ENCODE peak calls at places on chromosomes 2 and 18, in six cellular contexts. W is heart right ventricle, H is endodermal cell, C is PC-9, D is MM.1S, M is lower lobe of right lung. R is an unnamed sample. For H3K4me1, the result is how much of the 10 kb centered on the place peaks cover.

GRCh38 chr18:49303376-49303775 is 157.1 kb downstream of the DYM start:
- DNase-seq in W (no peak), H (no peak), C (no peak), D (no peak), M (no peak), R (no peak)

GRCh38 chr2:197079832-197080555 is 153.5 kb upstream of the PGAP1 start:
- DNase-seq in W (no peak), H (no peak), C (peak), D (no peak), M (no peak), R (no peak)

GRCh38 chr2:46689993-46690392 is 210.6 kb downstream of the TMEM247 start:
- DNase-seq in W (no peak), H (no peak), C (no peak), D (no peak), M (no peak), R (no peak)

GRCh38 chr18:27887711-27888495 is 289.0 kb downstream of the CDH2 start:
- DNase-seq in W (no peak), H (no peak), C (no peak), D (no peak), M (no peak), R (no peak)

GRCh38 chr2:5740853-5741252 is 48.7 kb downstream of the SOX11 start:
- DNase-seq in W (no peak), H (no peak), C (no peak), D (no peak), M (no peak), R (no peak)

GRCh38 chr2:43537137-43537536 is 58.7 kb downstream of the THADA start:
- DNase-seq in W (no peak), H (no peak), C (no peak), D (no peak), M (no peak), R (no peak)

GRCh38 chr2:134919360-134920210 is 963 bp downstream of the CCNT2 start:
- DNase-seq in W (peak), H (no peak), C (no peak), D (peak), M (no peak), R (no peak)

GRCh38 chr2:190407246-190407661 is 901 bp upstream of the MFSD6 start:
- DNase-seq in W (no peak), H (peak), C (no peak), D (no peak), M (no peak), R (no peak)

GRCh38 chr2:237700583-237701032 is 73.2 kb downstream of the LRRFIP1 start:
- DNase-seq in W (peak), H (no peak), C (no peak), D (peak), M (no peak), R (peak)

GRCh38 chr2:219509780-219510511 is 4.3 kb upstream of the ASIC4 start:
- DNase-seq in W (peak), H (peak), C (no peak), D (no peak), M (no peak), R (no peak)

GRCh38 chr2:219997341-219997851 is 370.0 kb downstream of the SLC4A3 start:
- DNase-seq in W (peak), H (peak), C (no peak), D (no peak), M (no peak), R (no peak)

GRCh38 chr2:106030287-106031268 is 163.5 kb downstream of the UXS1 start:
- DNase-seq in W (peak), H (no peak), C (peak), D (no peak), M (no peak), R (no peak)

GRCh38 chr2:21095178-21095577 is 28.6 kb upstream of the TDRD15 start:
- DNase-seq in W (no peak), H (no peak), C (no peak), D (no peak), M (no peak), R (no peak)

DNA sequence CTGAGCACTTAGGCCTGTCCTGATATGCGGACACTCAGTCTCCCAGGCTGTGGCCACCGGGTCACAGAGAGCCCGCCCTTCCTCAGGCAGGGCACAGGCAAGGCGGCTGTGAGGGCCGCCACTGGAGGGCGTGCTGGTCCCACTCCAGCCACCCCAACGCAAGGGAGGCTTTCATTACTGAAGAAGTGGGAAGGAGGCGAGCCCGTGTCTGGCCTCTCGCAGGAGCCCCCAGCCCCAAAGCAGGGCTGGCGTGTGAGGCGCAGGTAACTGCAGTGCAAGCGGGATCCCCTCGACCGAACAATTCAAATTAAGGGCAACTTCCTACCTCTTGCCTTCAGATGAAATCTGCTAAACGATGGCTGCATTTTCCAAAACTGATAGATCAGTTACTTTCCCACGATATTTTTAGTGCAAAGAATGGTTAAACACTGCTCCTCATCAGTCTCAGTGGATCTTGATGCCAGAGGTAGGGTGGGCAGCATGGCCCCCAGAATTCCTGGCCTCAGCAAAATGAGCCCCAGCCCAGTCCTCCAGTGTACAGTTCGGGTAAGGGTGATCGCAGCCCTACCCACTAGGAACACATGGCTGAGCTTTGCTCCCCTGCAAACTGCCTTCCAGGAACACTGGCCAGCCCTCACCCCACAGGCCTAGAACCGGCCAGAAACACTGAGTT is 97.2 kb downstream of the SEPTIN10 start:
- DNase-seq in W (peak), H (peak), C (no peak), D (peak), M (peak), R (peak)
- TF ChIP-seq CTCF in W (peak), H (peak), C (peak), D (peak), M (peak), R (peak)

DNA sequence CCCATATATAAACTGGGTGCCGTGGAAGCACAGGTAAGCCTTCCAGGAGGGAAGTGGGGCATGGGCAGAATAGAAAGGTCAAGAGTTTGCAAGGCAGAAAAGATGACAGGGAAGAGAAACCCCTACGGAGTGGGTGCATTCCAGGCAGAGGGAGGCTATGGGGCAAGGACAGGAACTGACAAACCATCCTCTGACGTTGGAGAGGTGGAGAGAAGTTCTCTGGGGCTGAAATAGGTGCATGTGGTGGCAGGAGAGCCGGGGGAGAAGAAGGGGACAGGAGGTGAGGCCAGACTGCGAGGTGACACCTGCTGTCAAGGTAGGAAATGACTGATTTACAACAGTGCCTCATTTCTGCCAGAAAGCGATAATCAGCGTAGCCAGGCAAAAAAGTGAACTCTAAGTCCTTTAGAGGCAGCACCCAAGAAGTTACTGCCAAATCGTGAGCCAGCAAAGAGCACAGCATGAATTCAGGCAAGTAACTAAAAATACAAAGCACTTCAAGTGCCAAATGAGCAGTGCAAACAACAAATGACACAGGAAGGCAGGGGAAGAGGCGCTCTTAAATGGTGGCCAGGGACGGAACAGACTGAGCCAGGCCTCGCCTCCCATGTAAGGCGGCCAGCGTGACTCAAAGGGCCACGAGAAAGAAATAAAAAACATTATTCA is 113.3 kb upstream of the ACVR1C start:
- DNase-seq in W (no peak), H (no peak), C (no peak), D (no peak), M (no peak), R (no peak)
- H3K4me1 ChIP-seq in W (under half), H (under half), C (under half), D (under half), M (under half), R (under half)

GRCh38 chr2:230305416-230306275 is 21.3 kb upstream of the SP140L start:
- DNase-seq in W (no peak), H (no peak), C (no peak), D (no peak), M (no peak), R (no peak)
- TF ChIP-seq CTCF in W (no peak), H (no peak), C (no peak), D (no peak), M (no peak), R (no peak)

DNA sequence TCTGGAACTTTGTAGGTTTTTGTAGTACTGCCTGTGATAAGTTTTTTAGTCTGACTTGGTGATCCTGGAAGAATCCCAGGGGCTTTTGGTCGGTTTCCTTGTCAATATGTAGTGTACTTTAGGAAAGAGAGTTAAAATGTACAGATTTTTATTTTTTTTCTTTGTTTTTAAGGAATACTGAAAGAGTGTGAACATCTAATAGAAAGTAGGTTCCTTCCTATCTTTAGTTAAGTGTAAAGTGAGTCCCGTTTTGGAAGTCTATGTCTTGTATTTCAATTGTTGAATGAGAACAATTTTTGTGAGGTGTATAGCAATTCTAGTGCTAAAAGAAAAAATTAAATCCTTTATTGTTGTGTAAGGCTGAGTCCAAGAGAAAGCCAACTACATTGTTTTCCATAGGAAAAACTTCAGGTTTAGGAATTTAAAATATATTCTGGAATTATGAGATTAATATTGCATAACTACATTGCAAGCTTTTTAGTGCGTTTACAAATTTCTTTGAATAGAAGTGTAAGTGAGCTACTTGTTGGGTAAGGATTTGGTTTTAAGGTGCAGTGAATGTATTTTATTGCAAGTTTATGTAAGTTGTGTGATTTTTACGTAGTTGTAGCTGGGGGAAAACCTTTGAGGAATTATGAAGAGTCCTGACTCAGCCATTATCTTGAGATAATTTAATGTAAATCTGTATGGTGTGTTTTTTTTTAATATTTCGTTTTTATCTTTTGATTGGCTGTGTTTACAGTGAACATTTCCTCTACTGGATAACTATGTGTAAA is 1.7 kb downstream of the VAPA start:
- DNase-seq in W (no peak), H (no peak), C (no peak), D (no peak), M (no peak), R (no peak)
- H3K4me1 ChIP-seq in W (half or more), H (under half), C (half or more), D (under half), M (half or more), R (under half)

GRCh38 chr2:172613610-172614231 is 57.8 kb downstream of the PDK1 start:
- DNase-seq in W (no peak), H (no peak), C (no peak), D (no peak), M (no peak), R (no peak)
- TF ChIP-seq CTCF in W (no peak), H (peak), C (no peak), D (no peak), M (no peak), R (no peak)

DNA sequence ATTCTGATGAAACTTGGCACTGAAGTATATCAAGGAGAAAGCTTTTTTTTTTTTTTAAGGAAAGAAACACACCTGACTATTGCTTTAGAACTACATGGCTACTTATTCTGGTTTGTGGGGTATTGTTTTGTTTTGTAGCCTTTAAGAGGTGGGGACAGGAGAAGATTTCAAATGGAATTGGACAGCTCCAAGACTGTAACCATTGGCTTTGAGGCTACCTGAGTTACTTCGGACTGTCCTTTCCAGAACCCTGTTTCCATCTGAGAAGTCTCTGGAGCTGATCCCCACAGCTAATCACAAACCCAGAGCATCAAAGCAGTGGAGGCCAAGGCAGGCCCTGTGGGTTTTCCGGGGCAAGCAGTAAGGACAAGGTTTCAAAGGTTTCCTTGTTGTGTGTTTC is 4.7 kb downstream of the CDC42EP3 start:
- DNase-seq in W (no peak), H (no peak), C (no peak), D (no peak), M (no peak), R (no peak)
- H3K4me1 ChIP-seq in W (half or more), H (under half), C (half or more), D (under half), M (half or more), R (half or more)

GRCh38 chr2:227365833-227366232 is 13.3 kb downstream of the TM4SF20 start:
- DNase-seq in W (no peak), H (no peak), C (no peak), D (no peak), M (no peak), R (no peak)

GRCh38 chr2:227360351-227360750 is 18.8 kb downstream of the TM4SF20 start:
- DNase-seq in W (no peak), H (no peak), C (no peak), D (no peak), M (no peak), R (no peak)

GRCh38 chr2:227366861-227367800 is 12.0 kb downstream of the TM4SF20 start:
- DNase-seq in W (no peak), H (no peak), C (peak), D (no peak), M (no peak), R (no peak)

DNA sequence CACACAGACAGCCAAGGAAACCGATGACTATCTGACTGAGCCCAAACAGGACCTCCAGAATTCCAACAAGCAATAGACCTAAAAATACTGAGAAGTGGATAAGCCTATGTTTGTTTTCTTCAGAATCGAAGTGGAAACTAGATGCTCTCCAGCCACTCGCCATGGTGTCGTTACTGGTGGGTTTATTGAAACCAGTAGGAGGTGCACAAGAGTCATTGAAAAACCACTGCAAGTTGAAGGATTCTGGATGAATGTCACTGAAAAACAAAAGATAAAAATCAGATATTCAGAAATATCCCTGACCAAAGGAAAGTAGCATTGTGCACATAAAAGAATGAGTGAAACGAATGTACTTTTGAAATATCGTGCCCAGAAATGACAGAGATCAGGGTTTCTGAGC is 15.3 kb downstream of the TM4SF20 start:
- DNase-seq in W (no peak), H (peak), C (no peak), D (no peak), M (no peak), R (no peak)
- TF ChIP-seq CTCF in W (no peak), H (peak), C (no peak), D (peak), M (peak), R (no peak)

R was measured in upper lobe of right lung.